ENCODE peak calls at places on chromosome 14, in six cellular contexts. One of them, this sample, is unnamed.

GRCh38 chr14:73008501-73008900 is 18.4 kb downstream of the ZFYVE1 start:
- DNase-seq in tibial artery: no peak
- DNase-seq in GM12864: no peak
- DNase-seq in sciatic nerve: no peak
- DNase-seq in amniotic stem cell: peak
- DNase-seq in kidney: no peak
- DNase-seq in this sample: no peak

GRCh38 chr14:72714094-72714493 is 179.8 kb downstream of the DPF3 start:
- DNase-seq in kidney: no peak
- DNase-seq in tibial artery: no peak
- DNase-seq in amniotic stem cell: no peak
- DNase-seq in sciatic nerve: no peak
- DNase-seq in GM12864: no peak
- DNase-seq in this sample: no peak

GRCh38 chr14:36967892-36968555 is 204.4 kb downstream of the SLC25A21 start:
- DNase-seq in GM12864: no peak
- DNase-seq in kidney: no peak
- DNase-seq in sciatic nerve: no peak
- DNase-seq in tibial artery: no peak
- DNase-seq in amniotic stem cell: no peak
- DNase-seq in this sample: no peak

GRCh38 chr14:54773171-54774006 is 129.2 kb downstream of the GCH1 start:
- DNase-seq in tibial artery: peak
- DNase-seq in amniotic stem cell: peak
- DNase-seq in sciatic nerve: peak
- DNase-seq in kidney: peak
- DNase-seq in GM12864: peak
- DNase-seq in this sample: peak

GRCh38 chr14:64755661-64756265 is 51.5 kb downstream of the PLEKHG3 start:
- DNase-seq in sciatic nerve: no peak
- DNase-seq in GM12864: no peak
- DNase-seq in amniotic stem cell: no peak
- DNase-seq in kidney: no peak
- DNase-seq in tibial artery: no peak
- DNase-seq in this sample: no peak

GRCh38 chr14:89748004-89748403 is 206.5 kb downstream of the EFCAB11 start:
- DNase-seq in kidney: no peak
- DNase-seq in amniotic stem cell: no peak
- DNase-seq in sciatic nerve: no peak
- DNase-seq in GM12864: no peak
- DNase-seq in tibial artery: no peak
- DNase-seq in this sample: no peak

GRCh38 chr14:50085570-50086315 is 30.6 kb downstream of the VCPKMT start:
- DNase-seq in sciatic nerve: no peak
- DNase-seq in kidney: no peak
- DNase-seq in amniotic stem cell: no peak
- DNase-seq in GM12864: peak
- DNase-seq in tibial artery: no peak
- DNase-seq in this sample: no peak

GRCh38 chr14:71021347-71022014 is 114.2 kb downstream of the PCNX1 start:
- DNase-seq in tibial artery: no peak
- DNase-seq in GM12864: no peak
- DNase-seq in amniotic stem cell: no peak
- DNase-seq in kidney: no peak
- DNase-seq in sciatic nerve: no peak
- DNase-seq in this sample: no peak

GRCh38 chr14:102390486-102390885 is 27.7 kb downstream of the TECPR2 start:
- DNase-seq in amniotic stem cell: no peak
- DNase-seq in tibial artery: no peak
- DNase-seq in sciatic nerve: no peak
- DNase-seq in GM12864: no peak
- DNase-seq in kidney: no peak
- DNase-seq in this sample: no peak

GRCh38 chr14:99549684-99550083 is 54.3 kb downstream of the CCDC85C start:
- DNase-seq in kidney: no peak
- DNase-seq in amniotic stem cell: no peak
- DNase-seq in tibial artery: no peak
- DNase-seq in GM12864: no peak
- DNase-seq in sciatic nerve: no peak
- DNase-seq in this sample: no peak

GRCh38 chr14:94532462-94532861 is 23.2 kb upstream of the SERPINA12 start:
- DNase-seq in tibial artery: no peak
- DNase-seq in kidney: no peak
- DNase-seq in amniotic stem cell: no peak
- DNase-seq in sciatic nerve: no peak
- DNase-seq in GM12864: no peak
- DNase-seq in this sample: no peak

GRCh38 chr14:50388256-50388931 is 8.3 kb downstream of the CDKL1 start:
- DNase-seq in tibial artery: no peak
- DNase-seq in sciatic nerve: no peak
- DNase-seq in kidney: no peak
- DNase-seq in GM12864: no peak
- DNase-seq in amniotic stem cell: no peak
- DNase-seq in this sample: no peak

GRCh38 chr14:104192146-104192882 is 53.9 kb downstream of the KIF26A start:
- DNase-seq in sciatic nerve: no peak
- DNase-seq in amniotic stem cell: no peak
- DNase-seq in tibial artery: no peak
- DNase-seq in kidney: no peak
- DNase-seq in GM12864: no peak
- DNase-seq in this sample: no peak

GRCh38 chr14:91350813-91351507 is 66.7 kb downstream of the CCDC88C start:
- DNase-seq in sciatic nerve: no peak
- DNase-seq in GM12864: peak
- DNase-seq in amniotic stem cell: no peak
- DNase-seq in tibial artery: no peak
- DNase-seq in kidney: no peak
- DNase-seq in this sample: no peak

GRCh38 chr14:67442139-67442906 is 30.4 kb upstream of the PLEK2 start:
- DNase-seq in GM12864: no peak
- DNase-seq in kidney: no peak
- DNase-seq in tibial artery: no peak
- DNase-seq in amniotic stem cell: no peak
- DNase-seq in sciatic nerve: no peak
- DNase-seq in this sample: no peak

GRCh38 chr14:90168425-90169105 is 87.8 kb upstream of the PSMC1 start:
- DNase-seq in GM12864: no peak
- DNase-seq in kidney: no peak
- DNase-seq in sciatic nerve: no peak
- DNase-seq in tibial artery: no peak
- DNase-seq in amniotic stem cell: no peak
- DNase-seq in this sample: no peak

GRCh38 chr14:61101803-61102548 is 120.9 kb downstream of the SLC38A6 start:
- DNase-seq in kidney: no peak
- DNase-seq in tibial artery: no peak
- DNase-seq in sciatic nerve: no peak
- DNase-seq in amniotic stem cell: no peak
- DNase-seq in GM12864: no peak
- DNase-seq in this sample: no peak

GRCh38 chr14:38101679-38102078 is 106.0 kb upstream of the SSTR1 start:
- DNase-seq in sciatic nerve: no peak
- DNase-seq in tibial artery: no peak
- DNase-seq in kidney: no peak
- DNase-seq in GM12864: no peak
- DNase-seq in amniotic stem cell: no peak
- DNase-seq in this sample: no peak

GRCh38 chr14:23057757-23058653 is 685 bp upstream of the CDH24 start:
- DNase-seq in tibial artery: peak
- DNase-seq in sciatic nerve: peak
- DNase-seq in kidney: peak
- DNase-seq in amniotic stem cell: no peak
- DNase-seq in GM12864: peak
- DNase-seq in this sample: peak

GRCh38 chr14:78016532-78016931 is 153.6 kb upstream of the NRXN3 start:
- DNase-seq in kidney: no peak
- DNase-seq in GM12864: no peak
- DNase-seq in sciatic nerve: no peak
- DNase-seq in tibial artery: no peak
- DNase-seq in amniotic stem cell: no peak
- DNase-seq in this sample: no peak